ENCODE peak calls at places on chromosomes 11 and 22, in four cellular contexts. N is tibial nerve, M is H1, W is ovary. V is an unnamed sample.

GRCh38 chr11:4580124-4580523 is 1.4 kb upstream of the OR52I2 start:
- DNase-seq in N (no peak), M (no peak), W (no peak), V (no peak)

GRCh38 chr11:66579017-66579606 is 10.7 kb upstream of the CTSF start:
- DNase-seq in N (peak; percentile 80), M (no peak), W (peak; percentile 86), V (peak; percentile 89)

GRCh38 chr22:50090141-50090714 is 422 bp downstream of the MOV10L1 start:
- DNase-seq in N (no peak), M (no peak), W (no peak), V (no peak)

GRCh38 chr11:77003954-77004353 is 30.2 kb upstream of the B3GNT6 start:
- DNase-seq in N (no peak), M (no peak), W (no peak), V (no peak)

GRCh38 chr22:32317524-32317923 is 40.1 kb upstream of the RFPL3 start:
- DNase-seq in N (no peak), M (no peak), W (no peak), V (no peak)

GRCh38 chr11:48095779-48096470 is 115.6 kb downstream of the PTPRJ start:
- DNase-seq in N (no peak), M (no peak), W (peak; percentile 56), V (no peak)

GRCh38 chr11:132028380-132029240 is 658.2 kb downstream of the NTM start:
- DNase-seq in N (no peak), M (no peak), W (no peak), V (no peak)

GRCh38 chr11:70713988-70714665 is 315.8 kb downstream of the CTTN start:
- DNase-seq in N (no peak), M (peak; percentile 33), W (no peak), V (no peak)

GRCh38 chr11:11538277-11538960 is 83.4 kb downstream of the GALNT18 start:
- DNase-seq in N (no peak), M (no peak), W (peak; percentile 44), V (no peak)

GRCh38 chr22:46119729-46120419 is 30.5 kb upstream of the PPARA start:
- DNase-seq in N (no peak), M (no peak), W (peak; percentile 89), V (peak; percentile 85)

GRCh38 chr11:129610125-129610524 is 205.5 kb upstream of the TMEM45B start:
- DNase-seq in N (no peak), M (no peak), W (no peak), V (no peak)

GRCh38 chr11:64842366-64842759 is 2.1 kb downstream of the CDC42BPG start:
- DNase-seq in N (no peak), M (no peak), W (no peak), V (no peak)

GRCh38 chr11:78266451-78266850 is 77.7 kb downstream of the USP35 start:
- DNase-seq in N (no peak), M (no peak), W (no peak), V (no peak)

GRCh38 chr11:103892603-103893002 is 143.8 kb upstream of the DDI1 start:
- DNase-seq in N (no peak), M (no peak), W (no peak), V (no peak)

GRCh38 chr11:43579171-43579918 is 101.2 kb upstream of the HSD17B12 start:
- DNase-seq in N (no peak), M (no peak), W (no peak), V (no peak)

GRCh38 chr22:50340157-50340879 is 2.8 kb upstream of the PPP6R2 start:
- DNase-seq in N (no peak), M (no peak), W (no peak), V (no peak)

GRCh38 chr22:17999851-18000250 is 24.5 kb downstream of the MICAL3 start:
- DNase-seq in N (no peak), M (no peak), W (no peak), V (peak; percentile 14)

GRCh38 chr11:63622318-63622717 is 8.1 kb upstream of the PLAAT3 start:
- DNase-seq in N (no peak), M (no peak), W (no peak), V (no peak)

GRCh38 chr22:20258584-20259335 is 9.4 kb downstream of the RTN4R start:
- DNase-seq in N (no peak), M (no peak), W (no peak), V (no peak)

GRCh38 chr11:82046778-82047177 is 686.9 kb downstream of the FAM181B start:
- DNase-seq in N (no peak), M (no peak), W (no peak), V (no peak)

GRCh38 chr11:114367244-114367957 is 32.9 kb downstream of the C11orf71 start:
- DNase-seq in N (no peak), M (no peak), W (no peak), V (no peak)

GRCh38 chr11:114362958-114363357 is 37.4 kb downstream of the C11orf71 start:
- DNase-seq in N (no peak), M (no peak), W (no peak), V (no peak)

GRCh38 chr11:114368918-114369680 is 31.2 kb downstream of the C11orf71 start:
- DNase-seq in N (no peak), M (no peak), W (no peak), V (no peak)

DNA sequence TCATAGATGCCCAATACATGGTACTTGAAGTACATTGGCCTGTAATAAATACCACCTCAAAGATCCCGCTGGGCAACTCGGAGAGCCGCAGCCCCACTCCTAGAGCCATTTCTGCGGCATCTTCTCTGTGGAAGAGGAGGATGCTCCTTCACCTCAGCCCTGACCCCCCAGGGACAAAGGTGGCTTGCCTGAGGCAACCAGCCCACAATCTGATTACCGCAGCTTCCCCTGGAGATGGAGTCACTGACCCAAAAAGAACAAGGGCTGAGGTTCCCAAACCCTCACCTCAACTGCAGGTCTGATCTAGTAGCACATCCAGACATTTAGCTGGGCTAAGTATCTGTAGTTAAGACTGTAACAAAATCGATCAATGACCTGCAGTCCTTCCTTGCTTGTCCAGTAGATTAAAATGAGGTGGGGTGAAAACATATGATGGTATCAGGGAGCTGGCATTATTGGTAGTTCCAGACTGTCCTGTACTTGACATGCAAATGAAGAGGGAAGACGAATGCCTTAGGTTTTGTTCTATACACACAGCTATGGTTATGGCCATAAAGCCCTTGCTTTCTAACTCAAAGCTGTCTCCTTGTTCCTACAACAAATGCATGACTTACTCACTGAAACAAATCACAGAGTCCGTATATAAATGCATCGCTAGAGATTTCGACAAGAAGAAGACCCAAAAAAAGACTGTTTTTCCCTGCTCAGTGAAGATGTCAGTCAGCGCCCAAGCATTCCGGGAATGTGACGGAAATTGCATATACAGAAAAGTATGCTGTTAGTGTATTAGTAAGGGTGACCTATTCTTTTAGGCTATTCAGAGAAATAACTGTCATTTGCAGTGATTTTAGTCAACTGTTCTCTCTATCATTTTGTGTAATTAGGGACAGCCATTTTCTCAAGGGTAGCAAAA is 33.7 kb downstream of the C11orf71 start:
- DNase-seq in N (no peak), M (no peak), W (no peak), V (no peak)
- TF ChIP-seq EP300 in N (no peak), M (no peak), W (no peak), V (no peak)

GRCh38 chr22:39236321-39237275 is 8.2 kb downstream of the PDGFB start:
- DNase-seq in N (peak; percentile 40), M (no peak), W (no peak), V (no peak)
- TF ChIP-seq POLR2A in N (no peak), M (no peak), W (no peak), V (no peak)

DNA sequence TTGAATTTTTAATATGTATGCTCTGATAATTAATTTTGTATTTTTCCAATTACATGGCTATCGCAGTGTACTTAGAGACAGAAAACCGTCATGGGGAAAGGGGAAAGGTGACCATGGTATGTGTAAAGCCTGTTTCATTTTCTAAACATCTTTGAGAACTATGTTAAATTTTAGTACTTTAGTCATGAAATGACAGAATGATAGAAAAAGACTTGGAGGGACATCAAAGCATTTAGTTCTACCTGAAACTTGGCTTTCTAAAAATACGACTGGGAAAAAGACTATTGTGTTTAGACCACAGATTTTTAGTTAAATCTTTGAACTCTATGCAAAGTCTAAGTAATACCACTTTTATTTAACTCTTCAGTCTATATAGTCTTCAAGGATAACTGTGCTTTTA is 54.1 kb downstream of the MAML2 start:
- DNase-seq in N (no peak), M (no peak), W (no peak), V (no peak)
- TF ChIP-seq EP300 in N (no peak), M (no peak), W (no peak), V (no peak)

DNA sequence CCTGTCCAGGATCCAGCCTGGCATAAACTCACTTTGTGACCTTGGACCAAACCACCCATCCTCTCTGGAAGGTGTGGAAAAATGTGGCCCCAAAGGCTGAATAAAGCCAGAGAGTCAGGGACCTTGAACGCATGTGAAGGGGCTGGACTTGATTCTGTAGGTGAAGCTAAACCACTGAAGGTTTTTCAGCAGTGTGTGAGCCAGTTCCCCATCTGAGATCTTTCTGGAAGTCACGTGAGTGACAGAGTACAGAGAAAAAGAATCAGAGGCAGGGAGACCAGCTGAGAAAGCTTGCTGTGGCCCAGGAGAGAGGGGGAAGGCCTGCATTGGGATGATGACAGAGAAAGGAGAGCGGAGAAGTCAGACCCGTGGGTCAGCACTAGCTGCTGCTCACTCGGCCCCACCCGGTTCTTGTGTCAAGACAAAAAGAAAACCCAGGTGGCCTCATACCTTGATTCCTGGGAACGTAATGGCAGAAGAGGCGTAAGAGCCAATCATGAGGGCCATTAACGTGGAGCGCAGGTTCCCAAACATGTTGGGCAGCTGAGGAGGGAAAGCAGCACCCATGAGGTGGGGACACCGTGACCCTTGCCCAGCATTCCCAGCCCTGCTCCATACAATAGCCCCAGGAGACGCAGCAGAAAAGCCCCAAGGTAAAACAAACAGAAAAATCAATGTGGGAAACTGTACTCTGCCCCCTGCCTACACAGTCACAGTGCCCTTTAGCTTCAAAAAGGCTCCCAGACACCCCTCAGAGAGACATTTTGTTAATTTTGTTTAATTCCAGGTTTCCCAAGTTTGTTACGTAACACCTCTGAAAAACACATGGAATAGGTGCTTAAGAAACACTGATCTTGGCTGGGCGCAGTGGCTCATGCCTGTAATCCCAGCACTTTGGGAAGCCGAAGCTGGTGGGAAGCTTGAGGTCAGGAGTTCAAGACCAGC is 17.9 kb downstream of the SLC43A1 start:
- DNase-seq in N (no peak), M (no peak), W (no peak), V (no peak)
- TF ChIP-seq POLR2A in N (no peak), M (no peak), W (no peak), V (no peak)

DNA sequence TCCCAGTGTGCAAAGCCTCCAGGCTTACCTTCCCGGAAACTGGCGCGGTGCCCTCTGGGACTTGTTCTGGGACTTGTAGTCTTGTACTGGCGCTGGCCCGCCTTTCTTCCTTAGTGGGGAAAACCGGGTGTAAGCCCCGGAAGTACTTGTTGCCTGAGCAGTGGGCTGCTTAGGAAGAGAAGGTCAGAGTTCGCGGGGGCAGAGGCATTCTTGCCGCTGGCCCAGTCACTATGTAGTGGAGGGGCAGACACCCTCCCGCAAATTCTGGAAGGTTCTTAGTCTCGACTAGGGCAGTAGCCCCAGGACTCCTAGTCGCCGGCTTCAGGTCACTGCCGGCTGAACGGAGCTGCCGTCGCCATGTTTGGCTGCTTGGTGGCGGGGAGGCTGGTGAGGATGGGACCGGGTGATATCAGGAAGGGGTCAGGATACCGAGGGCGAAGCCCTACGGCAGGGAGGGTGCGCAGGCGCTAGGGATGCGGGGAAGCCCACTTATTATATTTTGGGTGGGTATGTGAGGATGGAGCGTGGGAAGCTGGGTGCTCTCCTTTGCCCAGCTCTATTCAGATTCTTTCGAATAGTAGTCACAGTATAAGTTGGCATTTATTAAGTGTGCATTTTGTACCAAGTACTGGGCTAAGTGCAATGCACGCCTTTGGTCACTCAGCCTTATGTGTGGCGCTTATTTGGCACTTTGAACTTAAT is at the start of gene HIKESHI:
- DNase-seq in N (peak; percentile 100), M (peak; percentile 79), W (peak; percentile 98), V (peak; percentile 100)
- TF ChIP-seq EP300 in N (peak; percentile 91), M (no peak), W (no peak), V (peak; percentile 58)

V was measured in sigmoid colon.